ENCODE peak calls at places on chromosomes 2 and 18, in four cellular contexts. One of them, this sample, is unnamed.

GRCh38 chr18:73006331-73006730 is 138.5 kb upstream of the NETO1 start:
- DNase-seq in sciatic nerve: no peak
- DNase-seq in EL: no peak
- DNase-seq in GM19239: no peak
- DNase-seq in this sample: no peak

GRCh38 chr2:230863442-230864121 is 1.2 kb upstream of the ITM2C start:
- DNase-seq in sciatic nerve: no peak
- DNase-seq in EL: no peak
- DNase-seq in GM19239: no peak
- DNase-seq in this sample: no peak

GRCh38 chr2:85740193-85740592 is 13.6 kb upstream of the ATOH8 start:
- DNase-seq in sciatic nerve: no peak
- DNase-seq in EL: no peak
- DNase-seq in GM19239: no peak
- DNase-seq in this sample: no peak

GRCh38 chr2:190791347-190791982 is 89.2 kb upstream of the GLS start:
- DNase-seq in sciatic nerve: peak; percentile 65
- DNase-seq in EL: peak; percentile 74
- DNase-seq in GM19239: no peak
- DNase-seq in this sample: no peak

GRCh38 chr2:189409647-189410046 is 31.6 kb upstream of the WDR75 start:
- DNase-seq in sciatic nerve: no peak
- DNase-seq in EL: no peak
- DNase-seq in GM19239: no peak
- DNase-seq in this sample: no peak

GRCh38 chr2:24201496-24201895 is 26.6 kb downstream of the FAM228A start:
- DNase-seq in sciatic nerve: no peak
- DNase-seq in EL: no peak
- DNase-seq in GM19239: no peak
- DNase-seq in this sample: no peak

GRCh38 chr2:234412726-234413125 is 84.2 kb downstream of the ARL4C start:
- DNase-seq in sciatic nerve: no peak
- DNase-seq in EL: no peak
- DNase-seq in GM19239: no peak
- DNase-seq in this sample: no peak

GRCh38 chr2:79621252-79621651 is 108.4 kb downstream of the CTNNA2 start:
- DNase-seq in sciatic nerve: no peak
- DNase-seq in EL: no peak
- DNase-seq in GM19239: no peak
- DNase-seq in this sample: no peak

GRCh38 chr18:8987250-8987649 is 115.2 kb upstream of the NDUFV2 start:
- DNase-seq in sciatic nerve: no peak
- DNase-seq in EL: no peak
- DNase-seq in GM19239: no peak
- DNase-seq in this sample: no peak

GRCh38 chr2:237889016-237889415 is 29.6 kb downstream of the RAMP1 start:
- DNase-seq in sciatic nerve: peak; percentile 19
- DNase-seq in EL: no peak
- DNase-seq in GM19239: no peak
- DNase-seq in this sample: no peak

GRCh38 chr2:236380051-236380612 is 115.9 kb upstream of the ASB18 start:
- DNase-seq in sciatic nerve: no peak
- DNase-seq in EL: no peak
- DNase-seq in GM19239: no peak
- DNase-seq in this sample: no peak

GRCh38 chr2:43542285-43542933 is 53.4 kb downstream of the THADA start:
- DNase-seq in sciatic nerve: no peak
- DNase-seq in EL: peak; percentile 48
- DNase-seq in GM19239: no peak
- DNase-seq in this sample: no peak

GRCh38 chr2:68561372-68561771 is 82.0 kb upstream of the PROKR1 start:
- DNase-seq in sciatic nerve: no peak
- DNase-seq in EL: no peak
- DNase-seq in GM19239: no peak
- DNase-seq in this sample: no peak

GRCh38 chr2:60366178-60366577 is 187.3 kb downstream of the BCL11A start:
- DNase-seq in sciatic nerve: no peak
- DNase-seq in EL: no peak
- DNase-seq in GM19239: no peak
- DNase-seq in this sample: no peak

GRCh38 chr2:119482481-119483394 is 41.5 kb downstream of the SCTR start:
- DNase-seq in sciatic nerve: no peak
- DNase-seq in EL: no peak
- DNase-seq in GM19239: no peak
- DNase-seq in this sample: no peak

GRCh38 chr2:76310894-76311293 is 600.2 kb upstream of the GCFC2 start:
- DNase-seq in sciatic nerve: no peak
- DNase-seq in EL: no peak
- DNase-seq in GM19239: no peak
- DNase-seq in this sample: no peak

GRCh38 chr2:190456833-190457232 is 48.7 kb downstream of the MFSD6 start:
- DNase-seq in sciatic nerve: no peak
- DNase-seq in EL: no peak
- DNase-seq in GM19239: no peak
- DNase-seq in this sample: no peak

GRCh38 chr2:191691016-191691725 is 13.2 kb downstream of the NABP1 start:
- DNase-seq in sciatic nerve: no peak
- DNase-seq in EL: peak; percentile 79
- DNase-seq in GM19239: no peak
- DNase-seq in this sample: no peak

GRCh38 chr2:218285604-218286003 is 6.7 kb downstream of the TMBIM1 start:
- DNase-seq in sciatic nerve: peak; percentile 61
- DNase-seq in EL: peak; percentile 33
- DNase-seq in GM19239: no peak
- DNase-seq in this sample: peak; percentile 94

GRCh38 chr2:24482256-24482971 is 8.6 kb upstream of the NCOA1 start:
- DNase-seq in sciatic nerve: no peak
- DNase-seq in EL: no peak
- DNase-seq in GM19239: no peak
- DNase-seq in this sample: no peak

GRCh38 chr2:241412144-241412543 is 56.1 kb downstream of the FARP2 start:
- DNase-seq in sciatic nerve: no peak
- DNase-seq in EL: peak; percentile 82
- DNase-seq in GM19239: no peak
- DNase-seq in this sample: no peak

GRCh38 chr2:111932841-111933291 is 34.5 kb downstream of the MERTK start:
- DNase-seq in sciatic nerve: no peak
- DNase-seq in EL: no peak
- DNase-seq in GM19239: no peak
- DNase-seq in this sample: no peak

GRCh38 chr18:79926715-79927596 is 24.5 kb downstream of the SLC66A2 start:
- DNase-seq in sciatic nerve: peak; percentile 48
- DNase-seq in EL: no peak
- DNase-seq in GM19239: no peak
- DNase-seq in this sample: peak; percentile 46

GRCh38 chr2:119290859-119291587 is 67.4 kb downstream of the STEAP3 start:
- DNase-seq in sciatic nerve: peak; percentile 89
- DNase-seq in EL: peak; percentile 70
- DNase-seq in GM19239: no peak
- DNase-seq in this sample: peak; percentile 80

GRCh38 chr2:68429311-68429826 is 37.7 kb downstream of the FBXO48 start:
- DNase-seq in sciatic nerve: no peak
- DNase-seq in EL: peak; percentile 17
- DNase-seq in GM19239: no peak
- DNase-seq in this sample: no peak

GRCh38 chr2:189014426-189015138 is 40.4 kb downstream of the COL3A1 start:
- DNase-seq in sciatic nerve: no peak
- DNase-seq in EL: no peak
- DNase-seq in GM19239: no peak
- DNase-seq in this sample: no peak

GRCh38 chr2:132383956-132384355 is 32.6 kb upstream of the GPR39 start:
- DNase-seq in sciatic nerve: no peak
- DNase-seq in EL: no peak
- DNase-seq in GM19239: no peak
- DNase-seq in this sample: no peak

GRCh38 chr2:238919307-238919706 is 71.4 kb downstream of the TWIST2 start:
- DNase-seq in sciatic nerve: peak; percentile 42
- DNase-seq in EL: no peak
- DNase-seq in GM19239: no peak
- DNase-seq in this sample: no peak

GRCh38 chr2:177164131-177164530 is 48.5 kb upstream of the HNRNPA3 start:
- DNase-seq in sciatic nerve: no peak
- DNase-seq in EL: no peak
- DNase-seq in GM19239: no peak
- DNase-seq in this sample: no peak

GRCh38 chr2:152284398-152284797 is 50.6 kb upstream of the FMNL2 start:
- DNase-seq in sciatic nerve: no peak
- DNase-seq in EL: no peak
- DNase-seq in GM19239: no peak
- DNase-seq in this sample: no peak

GRCh38 chr2:15177103-15177502 is 384.0 kb downstream of the NBAS start:
- DNase-seq in sciatic nerve: no peak
- DNase-seq in EL: peak; percentile 33
- DNase-seq in GM19239: peak; percentile 29
- DNase-seq in this sample: no peak

GRCh38 chr2:113755690-113756063 is 765 bp downstream of the SLC35F5 start:
- DNase-seq in sciatic nerve: no peak
- DNase-seq in EL: peak; percentile 32
- DNase-seq in GM19239: no peak
- DNase-seq in this sample: no peak

GRCh38 chr18:40096675-40097074 is 1858.4 kb upstream of the PIK3C3 start:
- DNase-seq in sciatic nerve: no peak
- DNase-seq in EL: no peak
- DNase-seq in GM19239: no peak
- DNase-seq in this sample: no peak

GRCh38 chr2:130807659-130808385 is 28.9 kb upstream of the ARHGEF4 start:
- DNase-seq in sciatic nerve: no peak
- DNase-seq in EL: no peak
- DNase-seq in GM19239: no peak
- DNase-seq in this sample: no peak

GRCh38 chr18:77263471-77263774 is 13.8 kb downstream of the GALR1 start:
- DNase-seq in sciatic nerve: no peak
- DNase-seq in EL: no peak
- DNase-seq in GM19239: no peak
- DNase-seq in this sample: no peak

GRCh38 chr2:58899692-58900091 is 658.6 kb upstream of the FANCL start:
- DNase-seq in sciatic nerve: no peak
- DNase-seq in EL: peak; percentile 67
- DNase-seq in GM19239: no peak
- DNase-seq in this sample: no peak